ENCODE peak calls at places on chromosome 7, in five cellular contexts. One of them, this sample, is unnamed.

GRCh38 chr7:47669178-47669878 is 87.4 kb upstream of the TNS3 start:
- DNase-seq in adrenal gland: peak; percentile 92
- DNase-seq in CD4-positive, alpha-beta T cell: no peak
- DNase-seq in left lung: no peak
- DNase-seq in endothelial cell: no peak
- DNase-seq in this sample: peak; percentile 38

GRCh38 chr7:36158321-36158605 is 5.2 kb downstream of the EEPD1 start:
- DNase-seq in adrenal gland: no peak
- DNase-seq in CD4-positive, alpha-beta T cell: no peak
- DNase-seq in left lung: no peak
- DNase-seq in endothelial cell: no peak
- DNase-seq in this sample: no peak

GRCh38 chr7:139830779-139831498 is 1.9 kb downstream of the TBXAS1 start:
- DNase-seq in adrenal gland: no peak
- DNase-seq in CD4-positive, alpha-beta T cell: no peak
- DNase-seq in left lung: peak; percentile 53
- DNase-seq in endothelial cell: no peak
- DNase-seq in this sample: no peak

GRCh38 chr7:36871863-36872262 is 147.6 kb upstream of the AOAH start:
- DNase-seq in adrenal gland: no peak
- DNase-seq in CD4-positive, alpha-beta T cell: no peak
- DNase-seq in left lung: no peak
- DNase-seq in endothelial cell: no peak
- DNase-seq in this sample: no peak

GRCh38 chr7:127437772-127438330 is 45.3 kb upstream of the ZNF800 start:
- DNase-seq in adrenal gland: no peak
- DNase-seq in CD4-positive, alpha-beta T cell: no peak
- DNase-seq in left lung: no peak
- DNase-seq in endothelial cell: no peak
- DNase-seq in this sample: no peak

GRCh38 chr7:123846217-123846891 is 1.4 kb downstream of the HYAL4 start:
- DNase-seq in adrenal gland: no peak
- DNase-seq in CD4-positive, alpha-beta T cell: no peak
- DNase-seq in left lung: no peak
- DNase-seq in endothelial cell: peak; percentile 26
- DNase-seq in this sample: no peak

GRCh38 chr7:134905375-134905774 is 80.9 kb upstream of the AGBL3 start:
- DNase-seq in adrenal gland: no peak
- DNase-seq in CD4-positive, alpha-beta T cell: no peak
- DNase-seq in left lung: no peak
- DNase-seq in endothelial cell: no peak
- DNase-seq in this sample: no peak

GRCh38 chr7:151768805-151769188 is 108.1 kb downstream of the PRKAG2 start:
- DNase-seq in adrenal gland: no peak
- DNase-seq in CD4-positive, alpha-beta T cell: no peak
- DNase-seq in left lung: no peak
- DNase-seq in endothelial cell: no peak
- DNase-seq in this sample: no peak

GRCh38 chr7:88141479-88141878 is 78.4 kb downstream of the SRI start:
- DNase-seq in adrenal gland: no peak
- DNase-seq in CD4-positive, alpha-beta T cell: no peak
- DNase-seq in left lung: no peak
- DNase-seq in endothelial cell: no peak
- DNase-seq in this sample: no peak